ENCODE peak calls at places on chromosome 21, in eight cellular contexts. W is uterus, I is ovary, N is heart left ventricle, H is transverse colon, Y is prostate gland, J is spleen, O is suprapubic skin. R is an unnamed sample. For H3K9me3, the result is how much of the 10 kb centered on the place peaks cover.

GRCh38 chr21:38476385-38476784 is 21.9 kb downstream of the ERG start:
- DNase-seq in W (no peak), I (no peak), N (no peak), H (no peak), Y (no peak), J (no peak), O (no peak), R (no peak)

GRCh38 chr21:45448283-45448809 is 43.4 kb downstream of the COL18A1 start:
- DNase-seq in W (no peak), I (no peak), N (no peak), H (no peak), Y (no peak), J (no peak), O (no peak), R (no peak)

GRCh38 chr21:31088196-31088751 is 50.0 kb upstream of the KRTAP19-8 start:
- DNase-seq in W (no peak), I (no peak), N (no peak), H (no peak), Y (no peak), J (no peak), O (no peak), R (no peak)

GRCh38 chr21:31520506-31521163 is 138.9 kb upstream of the SOD1 start:
- DNase-seq in W (no peak), I (no peak), N (no peak), H (no peak), Y (no peak), J (no peak), O (no peak), R (no peak)

GRCh38 chr21:16873581-16873980 is 639.3 kb upstream of the CXADR start:
- DNase-seq in W (no peak), I (no peak), N (no peak), H (no peak), Y (no peak), J (no peak), O (no peak), R (no peak)

GRCh38 chr21:41932576-41933258 is 21.1 kb downstream of the C2CD2 start:
- DNase-seq in W (peak), I (peak), N (no peak), H (no peak), Y (peak), J (peak), O (no peak), R (peak)

GRCh38 chr21:43362928-43363314 is 64.0 kb downstream of the SIK1 start:
- DNase-seq in W (no peak), I (no peak), N (no peak), H (peak), Y (no peak), J (no peak), O (no peak), R (no peak)

GRCh38 chr21:30268608-30269197 is 14.0 kb downstream of the KRTAP24-1 start:
- DNase-seq in W (no peak), I (no peak), N (no peak), H (no peak), Y (no peak), J (no peak), O (no peak), R (no peak)

GRCh38 chr21:31284797-31285397 is 59.2 kb downstream of the TIAM1 start:
- DNase-seq in W (no peak), I (no peak), N (no peak), H (no peak), Y (no peak), J (no peak), O (no peak), R (no peak)

GRCh38 chr21:21097425-21097824 is 99.2 kb downstream of the NCAM2 start:
- DNase-seq in W (no peak), I (no peak), N (no peak), H (no peak), Y (no peak), J (no peak), O (no peak), R (no peak)

GRCh38 chr21:38831526-38832467 is 26.1 kb downstream of the ETS2 start:
- DNase-seq in W (peak), I (no peak), N (no peak), H (peak), Y (peak), J (no peak), O (peak), R (peak)

GRCh38 chr21:36917487-36918158 is 48.8 kb downstream of the HLCS start:
- DNase-seq in W (no peak), I (no peak), N (no peak), H (no peak), Y (peak), J (no peak), O (no peak), R (peak)

GRCh38 chr21:31444061-31444460 is 100.0 kb upstream of the TIAM1 start:
- DNase-seq in W (no peak), I (no peak), N (no peak), H (no peak), Y (no peak), J (no peak), O (no peak), R (no peak)

GRCh38 chr21:29641001-29641634 is 298.7 kb downstream of the GRIK1 start:
- DNase-seq in W (no peak), I (no peak), N (no peak), H (no peak), Y (no peak), J (no peak), O (no peak), R (no peak)

GRCh38 chr21:42027085-42027803 is 17.1 kb upstream of the ZBTB21 start:
- DNase-seq in W (no peak), I (peak), N (no peak), H (no peak), Y (no peak), J (no peak), O (no peak), R (no peak)

GRCh38 chr21:19236209-19236608 is 832.6 kb upstream of the TMPRSS15 start:
- DNase-seq in W (no peak), I (no peak), N (no peak), H (no peak), Y (no peak), J (no peak), O (no peak), R (no peak)

GRCh38 chr21:15001113-15001512 is 63.7 kb downstream of the NRIP1 start:
- DNase-seq in W (no peak), I (no peak), N (no peak), H (no peak), Y (no peak), J (no peak), O (no peak), R (no peak)

GRCh38 chr21:45981641-45982255 is at the start of gene COL6A1:
- DNase-seq in W (peak), I (peak), N (peak), H (peak), Y (peak), J (peak), O (peak), R (peak)

GRCh38 chr21:42971897-42972275 is 2.5 kb upstream of the PKNOX1 start:
- DNase-seq in W (no peak), I (no peak), N (no peak), H (no peak), Y (no peak), J (peak), O (no peak), R (no peak)

GRCh38 chr21:41091561-41091960 is 76.4 kb upstream of the BACE2 start:
- DNase-seq in W (no peak), I (no peak), N (no peak), H (no peak), Y (no peak), J (no peak), O (no peak), R (no peak)

GRCh38 chr21:19731251-19731650 is 1267.0 kb upstream of the NCAM2 start:
- DNase-seq in W (no peak), I (no peak), N (no peak), H (no peak), Y (no peak), J (no peak), O (no peak), R (no peak)

GRCh38 chr21:29645666-29646553 is 293.9 kb downstream of the GRIK1 start:
- DNase-seq in W (no peak), I (no peak), N (no peak), H (no peak), Y (no peak), J (no peak), O (no peak), R (no peak)

GRCh38 chr21:14959343-14959742 is 105.5 kb downstream of the NRIP1 start:
- DNase-seq in W (no peak), I (no peak), N (no peak), H (no peak), Y (no peak), J (no peak), O (no peak), R (no peak)

GRCh38 chr21:38567577-38568360 is 69.5 kb upstream of the ERG start:
- DNase-seq in W (no peak), I (no peak), N (no peak), H (no peak), Y (no peak), J (no peak), O (no peak), R (no peak)

GRCh38 chr21:15826147-15826780 is 96.5 kb downstream of the USP25 start:
- DNase-seq in W (no peak), I (no peak), N (no peak), H (peak), Y (peak), J (no peak), O (no peak), R (no peak)

GRCh38 chr21:45935628-45936027 is 45.9 kb upstream of the COL6A1 start:
- DNase-seq in W (no peak), I (no peak), N (no peak), H (no peak), Y (no peak), J (peak), O (no peak), R (no peak)

GRCh38 chr21:14880922-14881321 is 183.9 kb downstream of the NRIP1 start:
- DNase-seq in W (no peak), I (no peak), N (no peak), H (no peak), Y (no peak), J (no peak), O (no peak), R (no peak)

GRCh38 chr21:26100573-26100972 is 70.0 kb downstream of the APP start:
- DNase-seq in W (no peak), I (no peak), N (no peak), H (no peak), Y (no peak), J (no peak), O (no peak), R (no peak)

GRCh38 chr21:41846536-41846935 is 32.6 kb downstream of the PRDM15 start:
- DNase-seq in W (no peak), I (no peak), N (no peak), H (no peak), Y (no peak), J (no peak), O (no peak), R (no peak)

GRCh38 chr21:42858185-42858847 is 21.0 kb downstream of the WDR4 start:
- DNase-seq in W (no peak), I (peak), N (no peak), H (no peak), Y (no peak), J (no peak), O (no peak), R (no peak)

GRCh38 chr21:38376693-38377092 is 119.9 kb downstream of the KCNJ15 start:
- DNase-seq in W (no peak), I (no peak), N (no peak), H (no peak), Y (no peak), J (peak), O (no peak), R (no peak)

GRCh38 chr21:14382486-14382834 is 486 bp downstream of the HSPA13 start:
- DNase-seq in W (no peak), I (no peak), N (no peak), H (no peak), Y (no peak), J (no peak), O (peak), R (peak)

GRCh38 chr21:39637197-39637970 is 24.6 kb downstream of the B3GALT5 start:
- DNase-seq in W (no peak), I (no peak), N (no peak), H (peak), Y (no peak), J (no peak), O (no peak), R (no peak)

GRCh38 chr21:15840406-15840805 is 110.6 kb downstream of the USP25 start:
- DNase-seq in W (no peak), I (no peak), N (no peak), H (no peak), Y (no peak), J (no peak), O (no peak), R (no peak)

GRCh38 chr21:27108228-27108627 is 141.3 kb upstream of the ADAMTS5 start:
- DNase-seq in W (no peak), I (no peak), N (no peak), H (no peak), Y (no peak), J (no peak), O (no peak), R (no peak)

DNA sequence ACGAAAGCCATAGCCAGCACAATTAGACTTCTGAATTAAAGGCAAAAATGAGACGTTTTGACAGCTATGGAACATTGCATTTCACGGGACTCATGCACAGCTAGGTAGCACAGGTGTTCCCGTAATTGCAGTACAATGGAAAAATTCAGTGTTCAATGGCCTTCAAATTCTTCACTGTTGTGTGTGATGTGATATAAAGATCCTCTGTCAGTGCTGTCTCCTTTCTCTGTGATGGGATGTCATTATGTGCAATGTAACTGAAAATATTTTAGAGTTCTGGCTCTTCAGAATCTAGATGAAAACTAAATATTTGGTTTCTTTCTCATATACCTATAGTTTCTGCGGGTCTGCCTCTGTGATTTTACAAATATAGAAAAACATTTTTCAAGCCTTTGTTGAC is 1599.7 kb downstream of the MRPL39 start:
- DNase-seq in W (no peak), I (no peak), N (no peak), H (no peak), Y (no peak), J (no peak), O (no peak), R (no peak)
- H3K9me3 ChIP-seq in W (under half), I (under half), N (under half), H (under half), Y (under half), J (under half), O (under half), R (under half)

DNA sequence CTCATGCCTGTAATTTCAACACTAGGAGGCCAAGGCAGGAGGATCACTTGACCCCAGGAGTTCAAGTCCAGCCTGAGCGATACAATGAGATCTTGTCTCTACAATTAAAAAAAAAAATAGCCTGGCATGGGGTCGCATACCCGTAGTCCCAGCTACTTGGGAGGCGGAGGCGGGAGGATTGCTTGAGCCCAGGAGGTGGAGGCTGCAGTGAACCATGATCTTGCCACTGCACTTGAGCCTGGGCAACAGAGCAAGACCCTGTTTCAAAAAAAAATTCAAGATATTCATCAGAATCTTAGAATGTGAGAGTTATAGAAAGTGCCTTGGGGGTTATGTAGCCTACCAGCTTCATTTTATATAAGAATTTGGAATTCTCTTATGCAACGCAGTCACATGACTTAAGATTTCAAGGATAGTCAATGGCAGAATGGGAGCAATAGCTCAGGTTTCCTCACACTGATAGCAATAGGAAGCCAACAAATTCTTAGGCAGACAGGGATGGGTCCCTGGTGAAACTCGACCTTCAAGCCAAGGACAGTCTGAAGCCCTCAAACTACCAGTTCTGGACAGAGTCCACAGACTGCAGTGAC is 462.5 kb downstream of the SETD4 start:
- DNase-seq in W (no peak), I (no peak), N (no peak), H (no peak), Y (no peak), J (no peak), O (no peak), R (no peak)
- TF ChIP-seq POLR2A in W (no peak), I (no peak), N (no peak), H (no peak), Y (no peak), J (no peak), O (no peak), R (no peak)

GRCh38 chr21:44438531-44439210 is 16.6 kb upstream of the LRRC3 start:
- DNase-seq in W (no peak), I (no peak), N (peak), H (peak), Y (no peak), J (peak), O (peak), R (peak)
- H3K9me3 ChIP-seq in W (under half), I (under half), N (under half), H (under half), Y (under half), J (under half), O (under half), R (under half)

DNA sequence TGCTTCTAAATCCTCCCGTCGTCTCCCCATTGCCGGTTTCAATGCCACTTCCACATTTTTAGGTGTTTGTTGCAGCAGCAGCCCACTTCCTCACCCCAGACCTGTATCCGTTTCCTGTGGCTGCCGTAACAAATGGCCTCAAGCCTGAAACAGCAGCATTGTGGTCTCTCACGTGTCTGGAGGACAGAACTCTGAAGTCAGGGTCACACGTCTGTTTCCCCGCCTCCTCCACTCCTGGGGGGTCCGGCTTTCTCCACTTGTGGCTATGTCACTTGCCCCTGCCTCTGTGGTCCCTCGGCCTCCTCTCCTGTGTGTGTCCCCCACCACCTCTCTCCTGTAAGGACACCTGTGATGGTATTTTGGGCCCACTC is 21.8 kb downstream of the TRPM2 start:
- DNase-seq in W (no peak), I (no peak), N (no peak), H (peak), Y (no peak), J (peak), O (no peak), R (peak)
- TF ChIP-seq POLR2A in W (no peak), I (no peak), N (no peak), H (no peak), Y (no peak), J (no peak), O (no peak), R (no peak)

DNA sequence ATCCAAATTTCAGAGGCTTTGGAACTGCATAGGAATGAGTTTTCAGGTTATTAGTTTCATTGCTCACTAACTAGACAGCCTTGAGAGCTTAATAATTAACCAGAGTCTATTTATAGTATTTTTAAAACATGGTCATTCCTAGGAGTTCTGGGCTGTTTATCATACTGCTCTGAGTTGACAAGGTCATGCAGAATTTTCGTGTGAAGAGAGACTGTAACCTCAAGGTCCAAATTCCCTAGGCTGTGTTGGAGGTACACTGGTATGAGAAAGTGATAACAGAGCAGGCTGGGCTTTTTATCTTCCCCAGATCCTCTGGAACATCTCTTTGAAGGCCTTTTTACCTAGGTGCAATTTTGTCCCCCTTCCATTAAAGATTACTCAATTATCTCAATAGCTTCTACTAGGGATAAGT is 736.3 kb downstream of the LTN1 start:
- DNase-seq in W (no peak), I (no peak), N (no peak), H (no peak), Y (no peak), J (no peak), O (no peak), R (peak)
- H3K9me3 ChIP-seq in W (under half), I (under half), N (under half), H (under half), Y (under half), J (under half), O (under half), R (under half)

GRCh38 chr21:34887729-34888568 is 161.2 kb downstream of the RUNX1 start:
- DNase-seq in W (peak), I (peak), N (peak), H (peak), Y (peak), J (peak), O (peak), R (peak)

GRCh38 chr21:34890258-34890723 is 158.8 kb downstream of the RUNX1 start:
- DNase-seq in W (no peak), I (no peak), N (no peak), H (no peak), Y (no peak), J (no peak), O (peak), R (no peak)

GRCh38 chr21:34889537-34890257 is 159.4 kb downstream of the RUNX1 start:
- DNase-seq in W (peak), I (peak), N (peak), H (peak), Y (peak), J (peak), O (peak), R (peak)

GRCh38 chr21:34888569-34889286 is 160.4 kb downstream of the RUNX1 start:
- DNase-seq in W (peak), I (peak), N (peak), H (peak), Y (peak), J (peak), O (peak), R (peak)

GRCh38 chr21:34889287-34889536 is 159.9 kb downstream of the RUNX1 start:
- DNase-seq in W (peak), I (peak), N (peak), H (peak), Y (peak), J (peak), O (no peak), R (peak)
- TF ChIP-seq POLR2A in W (no peak), I (no peak), N (no peak), H (no peak), Y (no peak), J (no peak), O (no peak), R (no peak)

GRCh38 chr21:9774347-9774746 is 747.0 kb upstream of the TPTE start:
- DNase-seq in W (no peak), I (no peak), N (no peak), H (no peak), Y (no peak), J (no peak), O (no peak), R (no peak)
- H3K9me3 ChIP-seq in W (under half), I (under half), N (under half), H (under half), Y (under half), J (under half), O (under half), R (under half)

GRCh38 chr21:33648555-33648954 is 6.3 kb downstream of the ITSN1 start:
- DNase-seq in W (no peak), I (no peak), N (no peak), H (no peak), Y (no peak), J (no peak), O (no peak), R (no peak)
- TF ChIP-seq POLR2A in W (no peak), I (no peak), N (no peak), H (no peak), Y (no peak), J (no peak), O (no peak), R (no peak)

GRCh38 chr21:9741343-9741742 is 780.0 kb upstream of the TPTE start:
- DNase-seq in W (no peak), I (no peak), N (no peak), H (no peak), Y (no peak), J (no peak), O (no peak), R (no peak)
- H3K9me3 ChIP-seq in W (under half), I (under half), N (under half), H (under half), Y (under half), J (under half), O (under half), R (under half)

R was measured in right lobe of liver.